ENCODE peak calls at places on chromosomes 13 and 19, in seven cellular contexts. A, D, E, Z, G, Q and U are unnamed samples.
A peak's percentile ranks its signal among the peaks of the same experiment; 100 is the strongest.

GRCh38 chr13:24146961-24147569 is 13.5 kb upstream of the SPATA13 start:
- DNase-seq in Z (no peak), A (no peak), G (no peak), Q (no peak), E (no peak), D (no peak), U (no peak)

GRCh38 chr13:111469916-111470506 is 149.6 kb downstream of the TEX29 start:
- DNase-seq in Z (no peak), A (no peak), E (no peak), Q (no peak), D (no peak), G (no peak), U (no peak)

GRCh38 chr19:53037101-53038097 is 7.1 kb upstream of the ERVV-2 start:
- DNase-seq in E (peak; percentile 37), G (no peak), A (no peak), D (peak; percentile 45), Q (peak; percentile 18), Z (peak; percentile 50), U (no peak)

GRCh38 chr13:79659161-79659560 is 178.2 kb downstream of the NDFIP2 start:
- DNase-seq in D (no peak), G (no peak), E (peak; percentile 47), Z (peak; percentile 85), Q (peak; percentile 73), A (peak; percentile 40), U (no peak)

GRCh38 chr19:17404015-17404414 is 1.4 kb downstream of the BST2 start:
- DNase-seq in Z (no peak), E (no peak), A (no peak), Q (no peak), D (no peak), G (no peak), U (peak; percentile 21)

GRCh38 chr13:32426191-32426980 is 1.5 kb downstream of the N4BP2L1 start:
- DNase-seq in E (no peak), G (peak; percentile 9), A (no peak), Q (no peak), D (no peak), Z (no peak), U (peak; percentile 84)

GRCh38 chr19:34120846-34121639 is 51.3 kb upstream of the LSM14A start:
- DNase-seq in Q (peak; percentile 60), D (peak; percentile 30), A (no peak), E (no peak), G (peak; percentile 26), Z (peak; percentile 40), U (peak; percentile 60)

GRCh38 chr19:49151339-49152217 is 3.6 kb downstream of the HRC start:
- DNase-seq in Q (peak; percentile 89), E (peak; percentile 56), D (peak; percentile 63), G (no peak), Z (peak; percentile 86), A (peak; percentile 80), U (peak; percentile 27)

GRCh38 chr13:106796280-106797047 is 228.5 kb upstream of the ARGLU1 start:
- DNase-seq in D (no peak), Z (no peak), Q (peak; percentile 83), G (no peak), A (no peak), E (no peak), U (no peak)

GRCh38 chr19:11191273-11191755 is 6.0 kb downstream of the KANK2 start:
- DNase-seq in E (peak; percentile 83), Z (peak; percentile 42), G (no peak), A (peak; percentile 88), D (no peak), Q (no peak), U (peak; percentile 50)

GRCh38 chr13:39509616-39510015 is 93.4 kb downstream of the LHFPL6 start:
- DNase-seq in A (no peak), G (no peak), D (no peak), E (no peak), Z (no peak), Q (no peak), U (no peak)

GRCh38 chr13:46146898-46147297 is 35.1 kb downstream of the LCP1 start:
- DNase-seq in D (peak; percentile 41), E (no peak), Q (peak; percentile 41), A (no peak), G (no peak), Z (peak; percentile 22), U (no peak)

GRCh38 chr19:43606569-43607229 is 5.2 kb upstream of the SRRM5 start:
- DNase-seq in G (no peak), D (no peak), Q (no peak), E (no peak), A (no peak), Z (no peak), U (no peak)

GRCh38 chr19:33624586-33625153 is 2.9 kb downstream of the CHST8 start:
- DNase-seq in E (no peak), Q (no peak), A (no peak), G (no peak), D (no peak), Z (no peak), U (no peak)

GRCh38 chr13:25062479-25062878 is 33.5 kb upstream of the PABPC3 start:
- DNase-seq in E (no peak), Q (no peak), Z (no peak), D (no peak), A (no peak), G (no peak), U (no peak)

GRCh38 chr13:111864566-111864965 is 202.4 kb upstream of the SOX1 start:
- DNase-seq in E (no peak), G (no peak), D (no peak), Z (no peak), Q (no peak), A (no peak), U (no peak)

GRCh38 chr13:23959231-23959862 is 62.0 kb upstream of the C1QTNF9B start:
- DNase-seq in D (no peak), G (no peak), Z (no peak), E (no peak), Q (no peak), A (no peak), U (no peak)

GRCh38 chr19:32104465-32105235 is 240.8 kb upstream of the ZNF507 start:
- DNase-seq in Q (no peak), D (no peak), G (no peak), A (no peak), Z (no peak), E (no peak), U (no peak)

GRCh38 chr13:99417821-99418662 is 83.2 kb upstream of the TM9SF2 start:
- DNase-seq in Q (no peak), E (no peak), D (no peak), Z (no peak), A (no peak), G (no peak), U (no peak)

GRCh38 chr19:3162418-3163229 is 15.9 kb upstream of the S1PR4 start:
- DNase-seq in E (no peak), Q (no peak), A (no peak), Z (peak; percentile 58), G (no peak), D (no peak), U (peak; percentile 51)

GRCh38 chr13:21625366-21625765 is 21.4 kb upstream of the MICU2 start:
- DNase-seq in E (no peak), Z (peak; percentile 31), G (no peak), Q (no peak), D (no peak), A (no peak), U (peak; percentile 67)

GRCh38 chr13:51396352-51396751 is 56.5 kb downstream of the INTS6 start:
- DNase-seq in Q (no peak), D (no peak), E (no peak), A (no peak), G (no peak), Z (no peak), U (peak; percentile 26)

GRCh38 chr19:40646564-40647254 is 43.7 kb downstream of the NUMBL start:
- DNase-seq in G (no peak), A (no peak), Q (no peak), E (no peak), D (no peak), Z (no peak), U (no peak)
- H3K4me3 ChIP-seq in G (no peak overlapping the region), A (peak overlapping the region; percentile 49), Q (no peak overlapping the region), E (peak overlapping the region; percentile 36), D (no peak overlapping the region), Z (no peak overlapping the region), U (no peak overlapping the region)

DNA sequence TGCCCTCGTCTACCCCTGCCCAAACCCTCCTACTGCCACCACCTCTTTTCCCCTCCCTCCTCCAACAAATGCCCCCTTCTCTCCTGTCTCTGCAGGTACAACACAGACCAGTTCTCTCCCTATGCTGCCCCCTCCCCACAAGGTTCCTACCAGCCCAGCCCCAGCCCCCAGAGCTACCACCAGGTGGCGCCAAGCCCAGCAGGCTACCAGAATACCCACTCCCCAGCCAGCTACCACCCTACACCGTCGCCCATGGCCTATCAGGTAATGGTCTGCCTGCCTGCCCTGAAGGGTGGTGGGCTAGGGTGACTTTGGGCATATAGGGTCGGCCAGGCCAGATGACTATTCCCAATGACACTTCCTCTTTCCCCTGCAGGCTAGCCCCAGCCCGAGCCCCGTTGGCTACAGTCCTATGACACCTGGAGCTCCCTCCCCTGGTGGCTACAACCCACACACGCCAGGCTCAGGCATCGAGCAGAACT is 6.5 kb upstream of the TIMM50 start:
- DNase-seq in A (peak; percentile 62), E (peak; percentile 58), Q (peak; percentile 77), D (peak; percentile 52), Z (peak; percentile 86), G (peak; percentile 60), U (peak; percentile 59)
- TF ChIP-seq CTCF in A (peak; percentile 60), E (peak; percentile 84), Q (peak; percentile 91), D (peak; percentile 61), Z (peak; percentile 90), G (peak; percentile 56), U (peak; percentile 92)

GRCh38 chr13:50387124-50387581 is 371.9 kb downstream of the KCNRG start:
- DNase-seq in Q (peak; percentile 75), A (peak; percentile 61), Z (peak; percentile 82), D (peak; percentile 87), E (peak; percentile 64), G (no peak), U (peak; percentile 43)

GRCh38 chr13:50389726-50390125 is 374.5 kb downstream of the KCNRG start:
- DNase-seq in G (no peak), Z (no peak), D (no peak), E (no peak), Q (no peak), A (no peak), U (no peak)

GRCh38 chr13:50388481-50388880 is 373.2 kb downstream of the KCNRG start:
- DNase-seq in Z (no peak), D (no peak), G (no peak), E (no peak), A (no peak), Q (no peak), U (no peak)

GRCh38 chr13:50384724-50385123 is 369.5 kb downstream of the KCNRG start:
- DNase-seq in Q (no peak), Z (no peak), G (no peak), E (no peak), A (no peak), D (no peak), U (no peak)

GRCh38 chr13:50386527-50387123 is 371.4 kb downstream of the KCNRG start:
- DNase-seq in Q (peak; percentile 56), D (no peak), G (no peak), A (no peak), E (peak; percentile 25), Z (peak; percentile 25), U (no peak)
- H3K4me3 ChIP-seq in Q (peak overlapping the region; percentile 28), D (peak overlapping the region; percentile 36), G (no peak overlapping the region), A (peak overlapping the region; percentile 78), E (peak overlapping the region; percentile 53), Z (no peak overlapping the region), U (no peak overlapping the region)

GRCh38 chr19:42465827-42466280 is 23.1 kb upstream of the CXCL17 start:
- DNase-seq in E (no peak), D (no peak), A (no peak), Z (no peak), Q (no peak), G (no peak), U (peak; percentile 82)
- TF ChIP-seq CTCF in E (no peak), D (no peak), A (no peak), Z (no peak), Q (no peak), G (no peak), U (peak; percentile 34)